ENCODE peak calls at places on chromosomes 13 and 19, in six cellular contexts. One of them, this sample, is unnamed.

GRCh38 chr19:35216026-35216832 is 12.3 kb downstream of the FAM187B start:
- DNase-seq in nucleus accumbens: no peak
- DNase-seq in MG63: no peak
- DNase-seq in AG09319: no peak
- DNase-seq in kidney epithelial cell: no peak
- DNase-seq in activated gamma-delta T cell treated with anti-CD3 and anti-CD28 coated beads, Interleukin-2, amount 50 U/mL, for 16 hours: no peak
- DNase-seq in this sample: no peak

GRCh38 chr19:44653977-44654784 is 10.5 kb downstream of the PVR start:
- DNase-seq in nucleus accumbens: peak; percentile 12
- DNase-seq in MG63: peak; percentile 43
- DNase-seq in AG09319: no peak
- DNase-seq in kidney epithelial cell: no peak
- DNase-seq in activated gamma-delta T cell treated with anti-CD3 and anti-CD28 coated beads, Interleukin-2, amount 50 U/mL, for 16 hours: peak; percentile 25
- DNase-seq in this sample: peak; percentile 48

GRCh38 chr13:74557870-74558269 is 423.7 kb upstream of the KLF12 start:
- DNase-seq in nucleus accumbens: no peak
- DNase-seq in MG63: no peak
- DNase-seq in AG09319: no peak
- DNase-seq in kidney epithelial cell: no peak
- DNase-seq in activated gamma-delta T cell treated with anti-CD3 and anti-CD28 coated beads, Interleukin-2, amount 50 U/mL, for 16 hours: no peak
- DNase-seq in this sample: no peak

GRCh38 chr13:20395061-20395916 is 130.4 kb downstream of the CRYL1 start:
- DNase-seq in nucleus accumbens: no peak
- DNase-seq in MG63: no peak
- DNase-seq in AG09319: no peak
- DNase-seq in kidney epithelial cell: no peak
- DNase-seq in activated gamma-delta T cell treated with anti-CD3 and anti-CD28 coated beads, Interleukin-2, amount 50 U/mL, for 16 hours: no peak
- DNase-seq in this sample: no peak

GRCh38 chr13:83618966-83619365 is 263.3 kb downstream of the SLITRK1 start:
- DNase-seq in nucleus accumbens: no peak
- DNase-seq in MG63: peak; percentile 26
- DNase-seq in AG09319: no peak
- DNase-seq in kidney epithelial cell: no peak
- DNase-seq in activated gamma-delta T cell treated with anti-CD3 and anti-CD28 coated beads, Interleukin-2, amount 50 U/mL, for 16 hours: no peak
- DNase-seq in this sample: no peak

GRCh38 chr13:113296842-113297369 is at the start of gene LAMP1:
- DNase-seq in nucleus accumbens: peak; percentile 93
- DNase-seq in MG63: peak; percentile 97
- DNase-seq in AG09319: peak; percentile 97
- DNase-seq in kidney epithelial cell: peak; percentile 61
- DNase-seq in activated gamma-delta T cell treated with anti-CD3 and anti-CD28 coated beads, Interleukin-2, amount 50 U/mL, for 16 hours: peak; percentile 98
- DNase-seq in this sample: peak; percentile 95

GRCh38 chr19:862529-863304 is 3.3 kb downstream of the CFD start:
- DNase-seq in nucleus accumbens: no peak
- DNase-seq in MG63: peak; percentile 40
- DNase-seq in AG09319: no peak
- DNase-seq in kidney epithelial cell: no peak
- DNase-seq in activated gamma-delta T cell treated with anti-CD3 and anti-CD28 coated beads, Interleukin-2, amount 50 U/mL, for 16 hours: peak; percentile 67
- DNase-seq in this sample: no peak

GRCh38 chr13:32010137-32010536 is 21.4 kb upstream of the FRY start:
- DNase-seq in nucleus accumbens: no peak
- DNase-seq in MG63: no peak
- DNase-seq in AG09319: no peak
- DNase-seq in kidney epithelial cell: no peak
- DNase-seq in activated gamma-delta T cell treated with anti-CD3 and anti-CD28 coated beads, Interleukin-2, amount 50 U/mL, for 16 hours: no peak
- DNase-seq in this sample: no peak

GRCh38 chr19:7512400-7512851 is 3.5 kb upstream of the ZNF358 start:
- DNase-seq in nucleus accumbens: no peak
- DNase-seq in MG63: no peak
- DNase-seq in AG09319: no peak
- DNase-seq in kidney epithelial cell: no peak
- DNase-seq in activated gamma-delta T cell treated with anti-CD3 and anti-CD28 coated beads, Interleukin-2, amount 50 U/mL, for 16 hours: no peak
- DNase-seq in this sample: no peak

GRCh38 chr19:55459950-55460657 is 1.3 kb downstream of the ISOC2 start:
- DNase-seq in nucleus accumbens: no peak
- DNase-seq in MG63: no peak
- DNase-seq in AG09319: no peak
- DNase-seq in kidney epithelial cell: no peak
- DNase-seq in activated gamma-delta T cell treated with anti-CD3 and anti-CD28 coated beads, Interleukin-2, amount 50 U/mL, for 16 hours: no peak
- DNase-seq in this sample: no peak

GRCh38 chr13:32045963-32046785 is 14.6 kb downstream of the FRY start:
- DNase-seq in nucleus accumbens: no peak
- DNase-seq in MG63: no peak
- DNase-seq in AG09319: no peak
- DNase-seq in kidney epithelial cell: peak; percentile 45
- DNase-seq in activated gamma-delta T cell treated with anti-CD3 and anti-CD28 coated beads, Interleukin-2, amount 50 U/mL, for 16 hours: no peak
- DNase-seq in this sample: no peak

GRCh38 chr13:80338781-80339577 is 1.9 kb downstream of the SPRY2 start:
- DNase-seq in nucleus accumbens: peak; percentile 66
- DNase-seq in MG63: peak; percentile 70
- DNase-seq in AG09319: peak; percentile 80
- DNase-seq in kidney epithelial cell: no peak
- DNase-seq in activated gamma-delta T cell treated with anti-CD3 and anti-CD28 coated beads, Interleukin-2, amount 50 U/mL, for 16 hours: peak; percentile 45
- DNase-seq in this sample: peak; percentile 75

GRCh38 chr13:44854264-44855060 is 134.8 kb downstream of the NUFIP1 start:
- DNase-seq in nucleus accumbens: no peak
- DNase-seq in MG63: no peak
- DNase-seq in AG09319: no peak
- DNase-seq in kidney epithelial cell: no peak
- DNase-seq in activated gamma-delta T cell treated with anti-CD3 and anti-CD28 coated beads, Interleukin-2, amount 50 U/mL, for 16 hours: no peak
- DNase-seq in this sample: no peak

GRCh38 chr13:50119593-50119992 is 104.3 kb downstream of the KCNRG start:
- DNase-seq in nucleus accumbens: no peak
- DNase-seq in MG63: no peak
- DNase-seq in AG09319: no peak
- DNase-seq in kidney epithelial cell: no peak
- DNase-seq in activated gamma-delta T cell treated with anti-CD3 and anti-CD28 coated beads, Interleukin-2, amount 50 U/mL, for 16 hours: no peak
- DNase-seq in this sample: peak; percentile 63

GRCh38 chr13:39876258-39876657 is 220.8 kb downstream of the COG6 start:
- DNase-seq in nucleus accumbens: no peak
- DNase-seq in MG63: peak; percentile 58
- DNase-seq in AG09319: peak; percentile 52
- DNase-seq in kidney epithelial cell: peak; percentile 71
- DNase-seq in activated gamma-delta T cell treated with anti-CD3 and anti-CD28 coated beads, Interleukin-2, amount 50 U/mL, for 16 hours: no peak
- DNase-seq in this sample: peak; percentile 87

GRCh38 chr13:79108914-79109643 is 297.0 kb downstream of the RBM26 start:
- DNase-seq in nucleus accumbens: no peak
- DNase-seq in MG63: no peak
- DNase-seq in AG09319: no peak
- DNase-seq in kidney epithelial cell: no peak
- DNase-seq in activated gamma-delta T cell treated with anti-CD3 and anti-CD28 coated beads, Interleukin-2, amount 50 U/mL, for 16 hours: no peak
- DNase-seq in this sample: no peak

GRCh38 chr13:68304287-68304893 is 1074.3 kb upstream of the PCDH9 start:
- DNase-seq in nucleus accumbens: no peak
- DNase-seq in MG63: no peak
- DNase-seq in AG09319: no peak
- DNase-seq in kidney epithelial cell: peak; percentile 7
- DNase-seq in activated gamma-delta T cell treated with anti-CD3 and anti-CD28 coated beads, Interleukin-2, amount 50 U/mL, for 16 hours: no peak
- DNase-seq in this sample: no peak

GRCh38 chr19:45294291-45295029 is 28.2 kb downstream of the CKM start:
- DNase-seq in nucleus accumbens: no peak
- DNase-seq in MG63: peak; percentile 12
- DNase-seq in AG09319: no peak
- DNase-seq in kidney epithelial cell: no peak
- DNase-seq in activated gamma-delta T cell treated with anti-CD3 and anti-CD28 coated beads, Interleukin-2, amount 50 U/mL, for 16 hours: no peak
- DNase-seq in this sample: no peak

GRCh38 chr13:29994911-29995601 is 144.6 kb upstream of the UBL3 start:
- DNase-seq in nucleus accumbens: no peak
- DNase-seq in MG63: no peak
- DNase-seq in AG09319: no peak
- DNase-seq in kidney epithelial cell: no peak
- DNase-seq in activated gamma-delta T cell treated with anti-CD3 and anti-CD28 coated beads, Interleukin-2, amount 50 U/mL, for 16 hours: no peak
- DNase-seq in this sample: no peak

GRCh38 chr13:51771418-51772104 is 32.4 kb downstream of the DHRS12 start:
- DNase-seq in nucleus accumbens: no peak
- DNase-seq in MG63: no peak
- DNase-seq in AG09319: no peak
- DNase-seq in kidney epithelial cell: no peak
- DNase-seq in activated gamma-delta T cell treated with anti-CD3 and anti-CD28 coated beads, Interleukin-2, amount 50 U/mL, for 16 hours: no peak
- DNase-seq in this sample: no peak

GRCh38 chr19:39265321-39265916 is 2.8 kb upstream of the IFNL2 start:
- DNase-seq in nucleus accumbens: no peak
- DNase-seq in MG63: no peak
- DNase-seq in AG09319: no peak
- DNase-seq in kidney epithelial cell: no peak
- DNase-seq in activated gamma-delta T cell treated with anti-CD3 and anti-CD28 coated beads, Interleukin-2, amount 50 U/mL, for 16 hours: no peak
- DNase-seq in this sample: no peak

GRCh38 chr13:45048890-45049407 is 59.6 kb downstream of the GPALPP1 start:
- DNase-seq in nucleus accumbens: no peak
- DNase-seq in MG63: no peak
- DNase-seq in AG09319: no peak
- DNase-seq in kidney epithelial cell: no peak
- DNase-seq in activated gamma-delta T cell treated with anti-CD3 and anti-CD28 coated beads, Interleukin-2, amount 50 U/mL, for 16 hours: no peak
- DNase-seq in this sample: no peak

GRCh38 chr19:2494084-2494446 is 18.1 kb downstream of the GADD45B start:
- DNase-seq in nucleus accumbens: no peak
- DNase-seq in MG63: peak; percentile 52
- DNase-seq in AG09319: no peak
- DNase-seq in kidney epithelial cell: no peak
- DNase-seq in activated gamma-delta T cell treated with anti-CD3 and anti-CD28 coated beads, Interleukin-2, amount 50 U/mL, for 16 hours: no peak
- DNase-seq in this sample: peak; percentile 48

This sample was measured in NCI-H226.